ENCODE peak calls at places on chromosomes 4 and X, in eight cellular contexts. Z is thoracic aorta, F is colonic mucosa, C is right cardiac atrium, P is heart left ventricle, Y is psoas muscle, X is transverse colon, H is body of pancreas. M is an unnamed sample. For H3K9me3, the result is how much of the 10 kb centered on the place peaks cover.

GRCh38 chr4:79065262-79065661 is 126.0 kb upstream of the PAQR3 start:
- DNase-seq in Z (no peak), F (no peak), C (no peak), P (no peak), Y (no peak), X (no peak), H (no peak), M (no peak)

GRCh38 chr4:163694385-163694784 is 199.9 kb downstream of the TMA16 start:
- DNase-seq in Z (no peak), F (no peak), C (no peak), P (no peak), Y (no peak), X (no peak), H (no peak), M (no peak)

GRCh38 chrX:123217077-123217476 is 33.0 kb downstream of the GRIA3 start:
- DNase-seq in Z (no peak), F (no peak), C (peak), P (no peak), Y (peak), X (no peak), H (no peak), M (peak)

GRCh38 chrX:8731579-8732395 is at the start of gene ANOS1:
- DNase-seq in Z (no peak), F (no peak), C (peak), P (peak), Y (peak), X (no peak), H (peak), M (no peak)

GRCh38 chr4:34935739-34936138 is 1308.6 kb downstream of the ARAP2 start:
- DNase-seq in Z (no peak), F (no peak), C (no peak), P (no peak), Y (no peak), X (no peak), H (no peak), M (no peak)

GRCh38 chr4:169270810-169271691 is at the start of gene SH3RF1:
- DNase-seq in Z (peak), F (peak), C (peak), P (peak), Y (peak), X (peak), H (peak), M (peak)

GRCh38 chr4:88070031-88070430 is 62.6 kb downstream of the PKD2 start:
- DNase-seq in Z (no peak), F (no peak), C (no peak), P (no peak), Y (no peak), X (no peak), H (no peak), M (no peak)

GRCh38 chrX:140057001-140057411 is 91.7 kb upstream of the CXorf66 start:
- DNase-seq in Z (peak), F (peak), C (peak), P (peak), Y (peak), X (peak), H (peak), M (peak)

GRCh38 chr4:177410566-177410965 is 31.7 kb downstream of the AGA start:
- DNase-seq in Z (no peak), F (no peak), C (no peak), P (no peak), Y (no peak), X (no peak), H (no peak), M (no peak)

GRCh38 chrX:72271812-72272211 is 5.2 kb downstream of the RPS4X start:
- DNase-seq in Z (no peak), F (no peak), C (no peak), P (no peak), Y (no peak), X (no peak), H (no peak), M (no peak)

GRCh38 chrX:63686878-63687714 is 97.9 kb downstream of the ARHGEF9 start:
- DNase-seq in Z (no peak), F (no peak), C (no peak), P (peak), Y (no peak), X (no peak), H (peak), M (no peak)

GRCh38 chr4:25654031-25654970 is 1.4 kb upstream of the SLC34A2 start:
- DNase-seq in Z (no peak), F (no peak), C (no peak), P (no peak), Y (no peak), X (no peak), H (peak), M (no peak)

GRCh38 chr4:186789671-186790070 is 66.0 kb upstream of the FAT1 start:
- DNase-seq in Z (no peak), F (no peak), C (no peak), P (no peak), Y (no peak), X (no peak), H (no peak), M (no peak)

GRCh38 chrX:137916090-137916746 is 350.3 kb downstream of the ZIC3 start:
- DNase-seq in Z (no peak), F (no peak), C (no peak), P (no peak), Y (no peak), X (no peak), H (no peak), M (no peak)

GRCh38 chr4:52110171-52110570 is 59.1 kb downstream of the SPATA18 start:
- DNase-seq in Z (no peak), F (no peak), C (no peak), P (no peak), Y (no peak), X (no peak), H (no peak), M (no peak)

GRCh38 chrX:153336128-153336894 is 2.4 kb downstream of the ZNF275 start:
- DNase-seq in Z (no peak), F (no peak), C (no peak), P (no peak), Y (no peak), X (no peak), H (no peak), M (no peak)

GRCh38 chrX:41334866-41335589 is 1.1 kb downstream of the DDX3X start:
- DNase-seq in Z (no peak), F (peak), C (peak), P (peak), Y (peak), X (peak), H (peak), M (peak)

GRCh38 chrX:13048265-13048664 is 3.8 kb upstream of the FAM9C start:
- DNase-seq in Z (no peak), F (no peak), C (no peak), P (no peak), Y (no peak), X (no peak), H (no peak), M (no peak)

GRCh38 chr4:4413373-4413725 is 26.4 kb downstream of the NSG1 start:
- DNase-seq in Z (no peak), F (no peak), C (no peak), P (no peak), Y (peak), X (no peak), H (no peak), M (no peak)

GRCh38 chr4:99685234-99685633 is 27.6 kb upstream of the C4orf54 start:
- DNase-seq in Z (no peak), F (no peak), C (no peak), P (no peak), Y (no peak), X (no peak), H (no peak), M (no peak)

GRCh38 chr4:99690990-99691389 is 33.4 kb upstream of the C4orf54 start:
- DNase-seq in Z (no peak), F (no peak), C (no peak), P (no peak), Y (no peak), X (no peak), H (no peak), M (no peak)

GRCh38 chr4:99693164-99693563 is 35.5 kb upstream of the C4orf54 start:
- DNase-seq in Z (no peak), F (no peak), C (no peak), P (no peak), Y (no peak), X (no peak), H (no peak), M (no peak)

GRCh38 chr4:99687120-99687519 is 29.5 kb upstream of the C4orf54 start:
- DNase-seq in Z (no peak), F (no peak), C (no peak), P (no peak), Y (no peak), X (no peak), H (no peak), M (no peak)

DNA sequence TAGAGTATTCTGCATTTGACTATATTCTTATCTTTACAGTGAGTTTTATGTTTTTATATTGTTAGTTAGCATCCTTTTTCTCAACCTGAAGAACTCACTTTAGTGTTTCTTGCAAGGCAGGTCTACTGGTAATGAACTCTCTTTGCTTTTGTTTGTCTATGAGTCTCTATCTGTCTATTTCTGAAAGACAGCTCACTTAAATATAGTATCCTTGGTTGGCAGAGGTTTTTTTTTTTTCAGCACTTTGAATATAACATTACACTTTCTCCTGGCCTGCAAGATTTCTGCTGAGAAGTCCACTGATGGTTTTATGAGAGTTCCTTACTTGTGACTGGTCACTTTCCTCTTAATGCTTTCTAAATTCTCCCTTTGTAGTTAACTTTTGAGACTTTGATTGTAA is 32.8 kb upstream of the C4orf54 start:
- DNase-seq in Z (no peak), F (no peak), C (no peak), P (no peak), Y (no peak), X (no peak), H (no peak), M (no peak)
- H3K4me3 ChIP-seq in Z (no peak), F (no peak), C (no peak), P (no peak), Y (no peak), X (no peak), H (no peak), M (no peak)

GRCh38 chrX:143869018-143869417 is 14.9 kb upstream of the UBE2NL start:
- DNase-seq in Z (no peak), F (no peak), C (no peak), P (no peak), Y (no peak), X (no peak), H (no peak), M (no peak)
- H3K9me3 ChIP-seq in Z (under half), F (under half), C (under half), P (under half), Y (under half), X (under half), H (under half), M (under half)

GRCh38 chr4:33037464-33037863 is 2317.3 kb downstream of the PCDH7 start:
- DNase-seq in Z (no peak), F (no peak), C (no peak), P (no peak), Y (no peak), X (no peak), H (no peak), M (no peak)
- H3K4me3 ChIP-seq in Z (no peak), F (no peak), C (no peak), P (no peak), Y (no peak), X (no peak), H (no peak), M (no peak)

GRCh38 chrX:155954793-155955192 is 42.7 kb upstream of the IL9R start:
- DNase-seq in Z (no peak), F (no peak), C (no peak), P (no peak), Y (no peak), X (no peak), H (no peak), M (no peak)

GRCh38 chrX:155951237-155951789 is 46.2 kb upstream of the IL9R start:
- DNase-seq in Z (no peak), F (no peak), C (no peak), P (no peak), Y (no peak), X (no peak), H (no peak), M (no peak)

GRCh38 chrX:155953055-155953454 is 44.4 kb upstream of the IL9R start:
- DNase-seq in Z (no peak), F (no peak), C (no peak), P (no peak), Y (no peak), X (no peak), H (no peak), M (no peak)

GRCh38 chrX:155949098-155949497 is 48.4 kb upstream of the IL9R start:
- DNase-seq in Z (no peak), F (no peak), C (no peak), P (no peak), Y (no peak), X (no peak), H (no peak), M (no peak)
- H3K9me3 ChIP-seq in Z (under half), F (under half), C (under half), P (under half), Y (under half), X (under half), H (under half), M (under half)

GRCh38 chr4:184385705-184386141 is 88.6 kb downstream of the IRF2 start:
- DNase-seq in Z (no peak), F (peak), C (peak), P (peak), Y (no peak), X (peak), H (peak), M (no peak)

GRCh38 chr4:184383497-184384055 is 90.8 kb downstream of the IRF2 start:
- DNase-seq in Z (no peak), F (peak), C (peak), P (no peak), Y (no peak), X (peak), H (peak), M (no peak)

GRCh38 chr4:184382189-184382846 is 92.0 kb downstream of the IRF2 start:
- DNase-seq in Z (no peak), F (peak), C (no peak), P (no peak), Y (no peak), X (peak), H (no peak), M (no peak)

GRCh38 chr4:184384810-184385557 is 89.4 kb downstream of the IRF2 start:
- DNase-seq in Z (no peak), F (no peak), C (no peak), P (no peak), Y (no peak), X (no peak), H (no peak), M (no peak)

DNA sequence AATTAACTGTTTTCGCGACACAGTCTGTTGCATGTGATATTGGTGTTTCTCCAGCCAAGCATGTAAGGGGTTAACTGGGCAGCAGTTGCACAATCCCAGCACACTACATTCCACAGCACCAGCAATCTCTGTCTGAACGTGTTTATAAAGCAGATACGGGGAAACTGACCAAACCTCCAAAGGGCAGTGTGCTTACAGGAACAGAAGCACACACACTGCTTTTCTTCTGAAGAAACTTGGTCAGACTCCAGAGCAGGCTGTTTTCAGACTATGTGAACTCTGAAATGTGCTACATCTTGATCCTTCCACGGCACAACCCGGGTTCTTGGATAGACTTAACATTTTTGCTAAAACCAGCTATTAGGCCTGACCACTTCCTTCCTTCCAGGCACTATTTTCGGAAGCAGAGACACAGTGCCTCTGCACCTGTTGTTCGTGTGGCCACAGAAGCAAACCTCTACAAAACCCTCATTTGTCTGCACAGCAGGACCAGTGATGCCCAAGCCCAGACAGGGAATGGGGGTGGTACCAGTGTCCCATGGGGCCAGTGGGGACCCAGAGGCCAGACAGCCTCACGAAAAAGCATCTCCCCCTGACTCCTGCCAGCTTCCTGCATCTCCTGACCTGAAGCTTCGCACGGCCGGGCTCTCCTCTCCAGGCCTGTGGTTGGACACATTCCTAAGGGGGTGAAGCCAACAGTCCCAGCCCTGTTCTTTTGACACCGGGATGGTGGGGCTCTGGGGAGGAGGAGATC is 90.1 kb downstream of the IRF2 start:
- DNase-seq in Z (no peak), F (peak), C (peak), P (no peak), Y (no peak), X (peak), H (peak), M (peak)
- H3K4me3 ChIP-seq in Z (peak), F (no peak), C (peak), P (peak), Y (peak), X (no peak), H (no peak), M (peak)

DNA sequence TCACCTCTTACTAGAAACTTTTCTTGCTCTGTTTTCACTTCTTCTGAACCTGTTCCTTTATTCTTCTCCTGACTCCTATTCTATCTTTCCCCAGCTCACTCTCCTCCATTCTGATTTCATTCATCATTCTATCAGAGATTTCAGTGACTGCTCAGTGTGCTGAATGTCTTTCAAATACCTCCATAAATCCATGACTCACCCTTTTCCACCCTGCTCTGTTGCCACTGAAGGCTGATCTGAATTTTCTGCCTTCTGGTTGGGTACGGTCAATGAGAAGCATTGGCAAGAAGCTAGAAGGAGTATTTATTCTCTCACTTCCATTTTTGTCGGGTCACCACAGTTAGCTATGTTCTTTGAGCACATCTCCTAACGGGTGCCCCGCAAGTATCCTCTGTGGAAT is 265.9 kb downstream of the CBLL2 start:
- DNase-seq in Z (no peak), F (no peak), C (no peak), P (no peak), Y (no peak), X (no peak), H (no peak), M (no peak)
- H3K9me3 ChIP-seq in Z (under half), F (under half), C (under half), P (under half), Y (under half), X (under half), H (under half), M (under half)

GRCh38 chr4:77309496-77309895 is 152.5 kb downstream of the CCNG2 start:
- DNase-seq in Z (no peak), F (no peak), C (no peak), P (no peak), Y (no peak), X (no peak), H (no peak), M (no peak)
- H3K4me3 ChIP-seq in Z (no peak), F (no peak), C (no peak), P (no peak), Y (no peak), X (no peak), H (no peak), M (no peak)

GRCh38 chr4:36235306-36235705 is 9.0 kb downstream of the ARAP2 start:
- DNase-seq in Z (no peak), F (no peak), C (no peak), P (no peak), Y (no peak), X (no peak), H (no peak), M (no peak)
- H3K9me3 ChIP-seq in Z (under half), F (under half), C (under half), P (under half), Y (under half), X (under half), H (under half), M (under half)

M was measured in ovary.